ENCODE peak calls at places on chromosomes 4 and X, in five cellular contexts. L is left ventricle myocardium inferior; N is upper lobe of left lung; D is transverse colon; B is effector memory CD4-positive, alpha-beta T cell. M is an unnamed sample. For H3K9me3, the result is how much of the 10 kb centered on the place peaks cover.

GRCh38 chrX:54292755-54293154 is 65.1 kb downstream of the WNK3 start:
- DNase-seq in B (no peak), N (no peak), D (no peak), L (no peak), M (no peak)

GRCh38 chr4:183098723-183099536 is at the start of gene WWC2:
- DNase-seq in N (peak), B (peak), L (peak), D (peak), M (peak)

GRCh38 chr4:48093949-48094550 is 40.0 kb downstream of the TXK start:
- DNase-seq in N (no peak), D (peak), L (no peak), B (no peak), M (no peak)

GRCh38 chrX:15721911-15722310 is 16.2 kb upstream of the CA5B start:
- DNase-seq in N (no peak), D (no peak), L (no peak), B (no peak), M (no peak)

GRCh38 chrX:120235284-120235683 is 15.3 kb upstream of the ZBTB33 start:
- DNase-seq in L (no peak), N (no peak), B (no peak), D (no peak), M (no peak)

GRCh38 chr4:153748378-153748777 is 11.4 kb downstream of the RNF175 start:
- DNase-seq in L (no peak), B (no peak), N (no peak), D (no peak), M (no peak)

GRCh38 chr4:183469936-183470335 is 25.5 kb downstream of the CDKN2AIP start:
- DNase-seq in B (no peak), D (no peak), N (no peak), L (no peak), M (no peak)

GRCh38 chr4:76997454-76997853 is 47.9 kb downstream of the SEPTIN11 start:
- DNase-seq in N (no peak), B (no peak), D (no peak), L (no peak), M (no peak)

GRCh38 chrX:153867671-153868070 is 18.3 kb downstream of the L1CAM start:
- DNase-seq in N (no peak), B (no peak), L (no peak), D (no peak), M (no peak)

GRCh38 chr4:110172972-110173371 is 25.4 kb downstream of the ELOVL6 start:
- DNase-seq in B (no peak), D (peak), N (no peak), L (no peak), M (no peak)

GRCh38 chr4:113982181-113982580 is 2.7 kb upstream of the ARSJ start:
- DNase-seq in L (no peak), B (no peak), N (no peak), D (no peak), M (no peak)

GRCh38 chr4:145189981-145190380 is 9.6 kb upstream of the OTUD4 start:
- DNase-seq in L (no peak), N (no peak), D (no peak), B (no peak), M (no peak)

GRCh38 chr4:77268108-77268507 is 111.1 kb downstream of the CCNG2 start:
- DNase-seq in L (no peak), N (no peak), D (no peak), B (no peak), M (no peak)

GRCh38 chr4:112704991-112705845 is 68.3 kb downstream of the LARP7 start:
- DNase-seq in N (peak), D (peak), B (no peak), L (peak), M (no peak)

GRCh38 chr4:140924761-140925392 is 168.7 kb upstream of the TBC1D9 start:
- DNase-seq in B (no peak), N (no peak), D (no peak), L (no peak), M (no peak)

GRCh38 chr4:175986-176385 is 51.7 kb downstream of the ZNF718 start:
- DNase-seq in B (no peak), N (no peak), L (no peak), D (no peak), M (no peak)
- H3K9me3 ChIP-seq in B (half or more), N (half or more), L (half or more), D (half or more), M (under half)

GRCh38 chr4:100796333-100796732 is 278.5 kb upstream of the EMCN start:
- DNase-seq in N (no peak), B (no peak), D (no peak), L (no peak), M (no peak)
- H3K9me3 ChIP-seq in N (under half), B (under half), D (under half), L (under half), M (under half)

GRCh38 chr4:33864290-33864859 is 2379.9 kb downstream of the ARAP2 start:
- DNase-seq in B (no peak), N (no peak), D (no peak), L (no peak), M (no peak)
- H3K9me3 ChIP-seq in B (under half), N (under half), D (under half), L (under half), M (under half)

GRCh38 chrX:75210602-75211001 is 54.5 kb upstream of the ABCB7 start:
- DNase-seq in N (no peak), B (no peak), D (no peak), L (no peak), M (no peak)
- H3K9me3 ChIP-seq in N (under half), B (under half), D (under half), L (under half), M (under half)

GRCh38 chr4:128940966-128941365 is 131.5 kb downstream of the JADE1 start:
- DNase-seq in L (no peak), D (no peak), B (no peak), N (no peak), M (no peak)

GRCh38 chr4:128950796-128951195 is 141.3 kb downstream of the JADE1 start:
- DNase-seq in D (no peak), N (no peak), B (no peak), L (no peak), M (no peak)

GRCh38 chr4:128942547-128942946 is 133.0 kb downstream of the JADE1 start:
- DNase-seq in L (no peak), N (no peak), D (no peak), B (no peak), M (no peak)

GRCh38 chr4:128951316-128951715 is 141.8 kb downstream of the JADE1 start:
- DNase-seq in N (no peak), D (no peak), B (no peak), L (no peak), M (no peak)

DNA sequence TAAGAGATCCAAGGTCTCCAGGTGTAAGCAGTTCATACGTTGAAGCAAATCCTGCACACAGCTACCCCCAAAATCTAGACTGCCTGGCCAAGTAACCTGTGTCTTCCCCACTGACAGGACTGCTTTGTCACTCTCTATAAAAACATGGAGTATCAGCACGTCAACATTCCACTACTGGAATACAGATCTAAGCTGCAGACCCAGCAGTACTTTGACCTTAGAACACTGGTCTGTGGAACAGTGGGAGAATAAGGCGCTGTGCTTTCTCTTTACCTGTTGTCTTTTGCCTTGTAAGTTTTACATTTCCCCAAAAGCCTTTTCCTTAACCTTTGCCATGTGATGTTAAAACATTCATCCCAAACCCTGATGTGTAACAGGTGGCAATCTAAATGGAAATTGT is 137.4 kb downstream of the JADE1 start:
- DNase-seq in L (no peak), N (no peak), D (no peak), B (no peak), M (no peak)
- H3K9me3 ChIP-seq in L (under half), N (under half), D (under half), B (under half), M (under half)

M was measured in T-helper 17 cell.